ENCODE peak calls at places on chromosomes 11 and 22, in nine cellular contexts. J is kidney epithelial cell, E is glutamatergic neuron, Q is choroid plexus epithelial cell, Z is spleen, V is AG10803, B is astrocyte of the spinal cord, O is RWPE1, H is fibroblast of pulmonary artery. M is an unnamed sample.

GRCh38 chr11:65554057-65554818 is 3.9 kb downstream of the LTBP3 start:
- DNase-seq in J (no peak), E (no peak), Q (no peak), Z (peak), V (no peak), B (no peak), O (no peak), H (no peak), M (no peak)

GRCh38 chr11:35122308-35122707 is 16.7 kb upstream of the CD44 start:
- DNase-seq in J (no peak), E (no peak), Q (no peak), Z (no peak), V (no peak), B (no peak), O (no peak), H (no peak), M (no peak)

GRCh38 chr22:49929553-49929979 is 11.1 kb downstream of the CRELD2 start:
- DNase-seq in J (no peak), E (peak), Q (peak), Z (peak), V (no peak), B (no peak), O (peak), H (peak), M (peak)

GRCh38 chr11:115630109-115630700 is 126.0 kb upstream of the CADM1 start:
- DNase-seq in J (no peak), E (no peak), Q (no peak), Z (no peak), V (no peak), B (no peak), O (no peak), H (no peak), M (no peak)

GRCh38 chr11:129593098-129593497 is 217.4 kb downstream of the BARX2 start:
- DNase-seq in J (no peak), E (no peak), Q (no peak), Z (no peak), V (no peak), B (no peak), O (no peak), H (no peak), M (no peak)

GRCh38 chr11:73322111-73322985 is 14.3 kb downstream of the ARHGEF17 start:
- DNase-seq in J (no peak), E (no peak), Q (peak), Z (no peak), V (no peak), B (peak), O (no peak), H (peak), M (no peak)

GRCh38 chr11:85109141-85109540 is 518.0 kb downstream of the DLG2 start:
- DNase-seq in J (no peak), E (no peak), Q (no peak), Z (no peak), V (no peak), B (no peak), O (no peak), H (no peak), M (no peak)

GRCh38 chr11:123103326-123103980 is 41.5 kb upstream of the HSPA8 start:
- DNase-seq in J (no peak), E (no peak), Q (peak), Z (no peak), V (peak), B (peak), O (peak), H (peak), M (peak)

GRCh38 chr11:134737563-134738510 is 325.8 kb upstream of the B3GAT1 start:
- DNase-seq in J (no peak), E (no peak), Q (no peak), Z (peak), V (no peak), B (no peak), O (no peak), H (no peak), M (no peak)

GRCh38 chr11:42841563-42841962 is 470.2 kb upstream of the API5 start:
- DNase-seq in J (no peak), E (no peak), Q (no peak), Z (no peak), V (no peak), B (no peak), O (no peak), H (no peak), M (no peak)

GRCh38 chr22:24585461-24585860 is 7.4 kb downstream of the LRRC75B start:
- DNase-seq in J (no peak), E (no peak), Q (no peak), Z (peak), V (no peak), B (no peak), O (no peak), H (no peak), M (no peak)

GRCh38 chr11:115656684-115657083 is 152.5 kb upstream of the CADM1 start:
- DNase-seq in J (no peak), E (no peak), Q (no peak), Z (no peak), V (no peak), B (no peak), O (no peak), H (no peak), M (no peak)

GRCh38 chr11:36577859-36578258 is 10.1 kb downstream of the RAG1 start:
- DNase-seq in J (no peak), E (no peak), Q (no peak), Z (no peak), V (peak), B (peak), O (peak), H (peak), M (no peak)

GRCh38 chr22:42685941-42686666 is 34.6 kb downstream of the A4GALT start:
- DNase-seq in J (no peak), E (peak), Q (no peak), Z (no peak), V (no peak), B (no peak), O (peak), H (no peak), M (no peak)

GRCh38 chr11:117953029-117953671 is 23.9 kb upstream of the TMPRSS13 start:
- DNase-seq in J (no peak), E (no peak), Q (no peak), Z (peak), V (no peak), B (no peak), O (no peak), H (no peak), M (no peak)

GRCh38 chr11:36026315-36026968 is 82.6 kb downstream of the LDLRAD3 start:
- DNase-seq in J (no peak), E (no peak), Q (no peak), Z (no peak), V (no peak), B (no peak), O (no peak), H (no peak), M (no peak)

GRCh38 chr22:20155330-20156041 is 4.6 kb upstream of the CCDC188 start:
- DNase-seq in J (no peak), E (peak), Q (peak), Z (peak), V (peak), B (peak), O (no peak), H (peak), M (peak)

GRCh38 chr11:43895601-43896000 is 15.0 kb downstream of the ALKBH3 start:
- DNase-seq in J (no peak), E (no peak), Q (no peak), Z (no peak), V (no peak), B (no peak), O (no peak), H (no peak), M (no peak)

GRCh38 chr22:42022162-42022847 is 23.7 kb downstream of the WBP2NL start:
- DNase-seq in J (peak), E (no peak), Q (no peak), Z (no peak), V (no peak), B (no peak), O (peak), H (no peak), M (no peak)

GRCh38 chr11:2537896-2538855 is 93.4 kb downstream of the KCNQ1 start:
- DNase-seq in J (no peak), E (peak), Q (no peak), Z (peak), V (no peak), B (no peak), O (no peak), H (no peak), M (no peak)

GRCh38 chr11:110376711-110377324 is 52.9 kb upstream of the FDX1 start:
- DNase-seq in J (peak), E (peak), Q (peak), Z (no peak), V (peak), B (peak), O (peak), H (peak), M (peak)

GRCh38 chr22:39908737-39909136 is 7.9 kb downstream of the GRAP2 start:
- DNase-seq in J (no peak), E (no peak), Q (peak), Z (no peak), V (no peak), B (peak), O (peak), H (no peak), M (no peak)

GRCh38 chr11:112453601-112454577 is 193.2 kb upstream of the PLET1 start:
- DNase-seq in J (no peak), E (peak), Q (peak), Z (no peak), V (peak), B (peak), O (peak), H (peak), M (peak)

GRCh38 chr11:14021738-14022137 is 59.2 kb downstream of the SPON1 start:
- DNase-seq in J (no peak), E (no peak), Q (no peak), Z (no peak), V (no peak), B (no peak), O (no peak), H (no peak), M (no peak)

GRCh38 chr22:43707650-43708049 is 104.5 kb downstream of the EFCAB6 start:
- DNase-seq in J (no peak), E (no peak), Q (no peak), Z (no peak), V (no peak), B (no peak), O (no peak), H (peak), M (no peak)

GRCh38 chr11:72821221-72821919 is 7.2 kb downstream of the ATG16L2 start:
- DNase-seq in J (no peak), E (no peak), Q (no peak), Z (no peak), V (no peak), B (no peak), O (no peak), H (no peak), M (no peak)

GRCh38 chr22:20526628-20527355 is 19.4 kb downstream of the MED15 start:
- DNase-seq in J (no peak), E (no peak), Q (peak), Z (no peak), V (peak), B (peak), O (no peak), H (peak), M (no peak)

GRCh38 chr11:82546556-82547162 is 187.0 kb downstream of the FAM181B start:
- DNase-seq in J (no peak), E (peak), Q (no peak), Z (no peak), V (no peak), B (no peak), O (no peak), H (no peak), M (no peak)

GRCh38 chr11:47148903-47149535 is 27.7 kb downstream of the ARFGAP2 start:
- DNase-seq in J (no peak), E (no peak), Q (no peak), Z (no peak), V (peak), B (no peak), O (no peak), H (no peak), M (no peak)

GRCh38 chr11:19326499-19326898 is 85.8 kb upstream of the E2F8 start:
- DNase-seq in J (no peak), E (no peak), Q (peak), Z (no peak), V (peak), B (peak), O (no peak), H (peak), M (no peak)

GRCh38 chr11:100731471-100731870 is 44.4 kb downstream of the ARHGAP42 start:
- DNase-seq in J (no peak), E (peak), Q (no peak), Z (no peak), V (no peak), B (no peak), O (no peak), H (no peak), M (no peak)

GRCh38 chr11:126465573-126466287 is 110.2 kb downstream of the ST3GAL4 start:
- DNase-seq in J (no peak), E (no peak), Q (no peak), Z (peak), V (no peak), B (no peak), O (no peak), H (no peak), M (no peak)

GRCh38 chr11:121634889-121635288 is 182.1 kb upstream of the SORL1-AS1 start:
- DNase-seq in J (no peak), E (no peak), Q (peak), Z (no peak), V (peak), B (peak), O (peak), H (peak), M (no peak)

GRCh38 chr11:47980093-47980906 is at the start of gene PTPRJ:
- DNase-seq in J (no peak), E (peak), Q (peak), Z (peak), V (peak), B (peak), O (peak), H (peak), M (peak)

GRCh38 chr11:120546312-120547205 is 35.0 kb downstream of the GRIK4 start:
- DNase-seq in J (peak), E (no peak), Q (peak), Z (no peak), V (peak), B (peak), O (peak), H (peak), M (no peak)

GRCh38 chr11:126658306-126659056 is 303.0 kb downstream of the ST3GAL4 start:
- DNase-seq in J (no peak), E (no peak), Q (no peak), Z (no peak), V (no peak), B (no peak), O (no peak), H (no peak), M (no peak)

GRCh38 chr11:23263466-23263865 is 403.2 kb upstream of the CCDC179 start:
- DNase-seq in J (no peak), E (no peak), Q (no peak), Z (no peak), V (no peak), B (no peak), O (no peak), H (no peak), M (no peak)

GRCh38 chr22:49576241-49577141 is 251.2 kb downstream of the BRD1 start:
- DNase-seq in J (no peak), E (no peak), Q (no peak), Z (peak), V (no peak), B (no peak), O (no peak), H (no peak), M (no peak)

GRCh38 chr11:72754544-72755155 is 2.4 kb upstream of the ARAP1 start:
- DNase-seq in J (no peak), E (no peak), Q (no peak), Z (no peak), V (no peak), B (no peak), O (no peak), H (no peak), M (no peak)

GRCh38 chr11:102452461-102453285 is at the start of gene TMEM123:
- DNase-seq in J (no peak), E (peak), Q (peak), Z (peak), V (peak), B (peak), O (peak), H (peak), M (peak)

GRCh38 chr11:102451041-102451692 is 1.4 kb downstream of the TMEM123 start:
- DNase-seq in J (no peak), E (no peak), Q (no peak), Z (no peak), V (no peak), B (no peak), O (no peak), H (no peak), M (no peak)

GRCh38 chr11:102453286-102453797 is 777 bp upstream of the TMEM123 start:
- DNase-seq in J (no peak), E (no peak), Q (no peak), Z (no peak), V (no peak), B (no peak), O (no peak), H (no peak), M (no peak)

GRCh38 chr11:102449651-102450570 is 2.7 kb downstream of the TMEM123 start:
- DNase-seq in J (no peak), E (no peak), Q (no peak), Z (no peak), V (no peak), B (no peak), O (no peak), H (peak), M (no peak)

DNA sequence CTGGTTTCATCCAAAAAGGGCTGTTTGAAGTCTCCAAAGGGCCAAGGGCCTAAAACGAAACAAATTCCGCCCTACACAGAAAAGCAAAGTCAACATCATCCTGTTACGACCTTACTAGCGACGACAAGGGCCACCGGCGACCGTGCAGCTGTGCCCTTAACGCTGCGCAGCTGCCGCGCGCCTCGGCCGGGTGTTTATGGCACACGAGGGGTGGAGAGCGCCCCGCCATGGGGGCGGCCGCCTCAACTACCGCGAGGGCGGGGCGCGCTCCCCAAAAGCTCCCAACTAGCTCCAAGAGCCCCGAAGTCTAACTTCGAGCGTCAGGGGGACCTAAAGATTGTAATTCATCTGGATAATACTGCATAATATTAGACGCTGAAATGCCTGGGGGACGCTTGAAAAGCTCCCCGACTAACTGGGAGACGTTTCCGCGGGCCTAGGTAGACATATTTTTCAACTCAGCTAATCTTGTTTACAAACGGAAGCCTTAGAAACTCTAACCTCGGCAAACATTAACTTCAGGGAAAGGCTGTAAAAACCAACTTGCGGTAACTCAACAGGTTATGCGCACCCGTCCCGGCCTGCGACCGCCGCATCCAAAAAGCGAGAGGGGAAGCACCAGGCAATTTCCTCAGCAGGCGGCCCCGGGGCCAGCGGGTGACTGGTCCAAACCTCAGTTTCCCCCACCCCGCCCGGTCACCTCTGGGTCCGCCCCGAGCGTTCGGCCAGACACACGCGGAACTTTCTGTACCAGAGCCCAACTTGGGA is 688 bp downstream of the TMEM123 start:
- DNase-seq in J (no peak), E (peak), Q (peak), Z (peak), V (peak), B (peak), O (peak), H (peak), M (peak)
- TF ChIP-seq CTCF in J (peak), E (no peak), Q (peak), Z (no peak), V (peak), B (no peak), O (peak), H (no peak), M (no peak)

GRCh38 chr11:20337526-20338154 is 25.9 kb upstream of the HTATIP2 start:
- DNase-seq in J (no peak), E (peak), Q (peak), Z (no peak), V (no peak), B (peak), O (peak), H (peak), M (peak)
- TF ChIP-seq CTCF in J (peak), E (peak), Q (peak), Z (no peak), V (peak), B (peak), O (peak), H (peak), M (peak)

GRCh38 chr11:67373916-67374570 is 645 bp upstream of the CLCF1 start:
- DNase-seq in J (peak), E (peak), Q (peak), Z (peak), V (peak), B (peak), O (peak), H (peak), M (peak)
- TF ChIP-seq CTCF in J (peak), E (peak), Q (peak), Z (peak), V (peak), B (peak), O (peak), H (peak), M (peak)

DNA sequence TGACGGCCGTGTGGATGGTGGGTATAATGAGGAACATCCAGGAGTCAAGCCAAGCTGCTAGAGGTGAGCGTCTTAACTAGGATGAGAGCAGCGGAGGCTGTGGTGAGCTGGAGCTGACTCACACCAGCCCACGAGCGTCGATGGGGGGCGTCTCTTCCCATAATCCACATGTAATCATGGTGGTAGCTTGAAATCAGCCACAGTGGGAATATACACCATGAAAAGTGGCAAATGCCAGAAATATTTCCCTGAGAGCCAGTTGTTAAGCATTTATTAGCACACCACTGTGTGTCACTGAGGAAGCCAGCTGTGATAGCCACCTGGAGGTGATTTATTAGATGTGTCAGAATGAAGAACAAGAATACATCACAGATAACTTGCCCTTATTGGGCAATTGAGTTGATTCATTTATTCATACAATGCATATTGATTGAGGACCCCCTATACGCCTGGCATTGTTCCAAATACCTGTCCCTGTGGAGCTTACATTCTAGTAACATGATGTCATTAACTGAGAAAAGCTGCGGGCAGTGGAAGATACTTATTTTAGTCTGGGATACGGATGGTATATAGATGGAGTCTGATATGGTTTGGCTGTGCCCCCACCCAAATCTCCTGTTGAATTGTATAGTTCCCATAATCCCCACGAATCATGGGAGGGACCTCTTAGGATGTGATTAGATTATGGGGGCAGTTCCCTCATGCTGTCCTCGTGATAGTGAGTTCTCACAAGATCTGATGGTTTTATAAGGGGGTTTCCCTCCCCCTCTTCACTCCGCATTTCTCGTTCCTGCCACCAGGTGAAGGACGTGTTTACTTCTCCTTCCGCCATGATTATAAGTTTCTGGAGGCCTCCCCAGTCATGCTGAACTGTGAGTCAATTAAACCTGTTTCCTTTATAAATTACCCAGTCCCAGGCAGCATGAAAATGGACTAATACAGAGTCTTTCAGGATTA is 473.4 kb downstream of the METTL15 start:
- DNase-seq in J (no peak), E (no peak), Q (peak), Z (no peak), V (peak), B (peak), O (no peak), H (peak), M (no peak)
- TF ChIP-seq CTCF in J (no peak), E (peak), Q (peak), Z (no peak), V (peak), B (peak), O (no peak), H (no peak), M (no peak)